ENCODE peak calls at places on chromosomes 6 and 20, in six cellular contexts. One of them, this sample, is unnamed.

GRCh38 chr20:5696011-5696559 is 54.1 kb upstream of the SHLD1 start:
- DNase-seq in SK-N-SH: no peak
- DNase-seq in HepG2: peak; percentile 47
- DNase-seq in H1: no peak
- DNase-seq in HCT116: no peak
- DNase-seq in K562: no peak
- DNase-seq in this sample: peak; percentile 56

GRCh38 chr20:34129518-34130162 is 17.6 kb upstream of the EIF2S2 start:
- DNase-seq in SK-N-SH: peak; percentile 85
- DNase-seq in HepG2: peak; percentile 89
- DNase-seq in H1: no peak
- DNase-seq in HCT116: peak; percentile 75
- DNase-seq in K562: peak; percentile 84
- DNase-seq in this sample: peak; percentile 47

GRCh38 chr20:37650661-37651060 is 43.2 kb upstream of the CTNNBL1 start:
- DNase-seq in SK-N-SH: no peak
- DNase-seq in HepG2: no peak
- DNase-seq in H1: no peak
- DNase-seq in HCT116: no peak
- DNase-seq in K562: no peak
- DNase-seq in this sample: no peak

GRCh38 chr20:32672315-32672981 is 1.3 kb downstream of the C20orf203 start:
- DNase-seq in SK-N-SH: peak; percentile 25
- DNase-seq in HepG2: no peak
- DNase-seq in H1: no peak
- DNase-seq in HCT116: no peak
- DNase-seq in K562: no peak
- DNase-seq in this sample: no peak

GRCh38 chr6:21633511-21634109 is 40.1 kb downstream of the SOX4 start:
- DNase-seq in SK-N-SH: no peak
- DNase-seq in HepG2: no peak
- DNase-seq in H1: no peak
- DNase-seq in HCT116: no peak
- DNase-seq in K562: no peak
- DNase-seq in this sample: no peak

GRCh38 chr20:31719644-31720485 is 2.8 kb downstream of the BCL2L1 start:
- DNase-seq in SK-N-SH: no peak
- DNase-seq in HepG2: peak; percentile 99
- DNase-seq in H1: no peak
- DNase-seq in HCT116: no peak
- DNase-seq in K562: peak; percentile 38
- DNase-seq in this sample: no peak

GRCh38 chr6:145891565-145891964 is 72.6 kb downstream of the SHPRH start:
- DNase-seq in SK-N-SH: no peak
- DNase-seq in HepG2: no peak
- DNase-seq in H1: no peak
- DNase-seq in HCT116: no peak
- DNase-seq in K562: no peak
- DNase-seq in this sample: no peak

GRCh38 chr6:12331951-12332749 is 42.0 kb downstream of the EDN1 start:
- DNase-seq in SK-N-SH: no peak
- DNase-seq in HepG2: peak; percentile 90
- DNase-seq in H1: no peak
- DNase-seq in HCT116: no peak
- DNase-seq in K562: no peak
- DNase-seq in this sample: no peak

GRCh38 chr6:155351273-155352129 is 37.2 kb upstream of the TFB1M start:
- DNase-seq in SK-N-SH: no peak
- DNase-seq in HepG2: no peak
- DNase-seq in H1: no peak
- DNase-seq in HCT116: no peak
- DNase-seq in K562: no peak
- DNase-seq in this sample: no peak

GRCh38 chr6:11161031-11161966 is 49.8 kb upstream of the ERVFRD-1 start:
- DNase-seq in SK-N-SH: no peak
- DNase-seq in HepG2: peak; percentile 66
- DNase-seq in H1: no peak
- DNase-seq in HCT116: no peak
- DNase-seq in K562: no peak
- DNase-seq in this sample: no peak

GRCh38 chr6:128499079-128499705 is 21.2 kb downstream of the PTPRK start:
- DNase-seq in SK-N-SH: no peak
- DNase-seq in HepG2: peak; percentile 84
- DNase-seq in H1: no peak
- DNase-seq in HCT116: no peak
- DNase-seq in K562: no peak
- DNase-seq in this sample: no peak

GRCh38 chr6:25084508-25084833 is 148.7 kb upstream of the RIPOR2 start:
- DNase-seq in SK-N-SH: no peak
- DNase-seq in HepG2: no peak
- DNase-seq in H1: no peak
- DNase-seq in HCT116: no peak
- DNase-seq in K562: no peak
- DNase-seq in this sample: no peak

GRCh38 chr20:20755674-20756319 is 43.4 kb upstream of the RALGAPA2 start:
- DNase-seq in SK-N-SH: no peak
- DNase-seq in HepG2: peak; percentile 41
- DNase-seq in H1: no peak
- DNase-seq in HCT116: no peak
- DNase-seq in K562: no peak
- DNase-seq in this sample: no peak

GRCh38 chr6:107654736-107655135 is 164.8 kb downstream of the SOBP start:
- DNase-seq in SK-N-SH: no peak
- DNase-seq in HepG2: no peak
- DNase-seq in H1: no peak
- DNase-seq in HCT116: no peak
- DNase-seq in K562: no peak
- DNase-seq in this sample: no peak

GRCh38 chr6:78605909-78606446 is 261.4 kb upstream of the IRAK1BP1 start:
- DNase-seq in SK-N-SH: no peak
- DNase-seq in HepG2: no peak
- DNase-seq in H1: no peak
- DNase-seq in HCT116: no peak
- DNase-seq in K562: no peak
- DNase-seq in this sample: no peak

GRCh38 chr6:88616380-88616779 is 347.0 kb downstream of the RNGTT start:
- DNase-seq in SK-N-SH: no peak
- DNase-seq in HepG2: no peak
- DNase-seq in H1: no peak
- DNase-seq in HCT116: no peak
- DNase-seq in K562: no peak
- DNase-seq in this sample: no peak

GRCh38 chr6:34189806-34190503 is 44.1 kb upstream of the GRM4 start:
- DNase-seq in SK-N-SH: no peak
- DNase-seq in HepG2: peak; percentile 41
- DNase-seq in H1: no peak
- DNase-seq in HCT116: no peak
- DNase-seq in K562: peak; percentile 83
- DNase-seq in this sample: no peak

GRCh38 chr20:6058684-6059295 is 4.9 kb upstream of the LRRN4 start:
- DNase-seq in SK-N-SH: no peak
- DNase-seq in HepG2: no peak
- DNase-seq in H1: no peak
- DNase-seq in HCT116: no peak
- DNase-seq in K562: no peak
- DNase-seq in this sample: no peak

GRCh38 chr6:139764498-139764986 is 390.1 kb upstream of the CITED2 start:
- DNase-seq in SK-N-SH: no peak
- DNase-seq in HepG2: peak; percentile 66
- DNase-seq in H1: no peak
- DNase-seq in HCT116: peak; percentile 83
- DNase-seq in K562: peak; percentile 73
- DNase-seq in this sample: peak; percentile 96

GRCh38 chr6:75349262-75349984 is 64.8 kb upstream of the TMEM30A start:
- DNase-seq in SK-N-SH: peak; percentile 60
- DNase-seq in HepG2: no peak
- DNase-seq in H1: peak; percentile 77
- DNase-seq in HCT116: no peak
- DNase-seq in K562: peak; percentile 27
- DNase-seq in this sample: no peak

GRCh38 chr20:18019068-18019467 is 38.6 kb downstream of the OVOL2 start:
- DNase-seq in SK-N-SH: peak; percentile 41
- DNase-seq in HepG2: peak; percentile 46
- DNase-seq in H1: no peak
- DNase-seq in HCT116: no peak
- DNase-seq in K562: peak; percentile 21
- DNase-seq in this sample: peak; percentile 28

GRCh38 chr20:64006490-64006889 is 25.6 kb downstream of the PRPF6 start:
- DNase-seq in SK-N-SH: no peak
- DNase-seq in HepG2: no peak
- DNase-seq in H1: no peak
- DNase-seq in HCT116: no peak
- DNase-seq in K562: no peak
- DNase-seq in this sample: no peak

GRCh38 chr6:37695857-37696219 is 1.8 kb downstream of the MDGA1 start:
- DNase-seq in SK-N-SH: peak; percentile 58
- DNase-seq in HepG2: no peak
- DNase-seq in H1: no peak
- DNase-seq in HCT116: no peak
- DNase-seq in K562: no peak
- DNase-seq in this sample: no peak

GRCh38 chr20:2967841-2968240 is 75.6 kb upstream of the GNRH2 start:
- DNase-seq in SK-N-SH: no peak
- DNase-seq in HepG2: no peak
- DNase-seq in H1: peak; percentile 4
- DNase-seq in HCT116: no peak
- DNase-seq in K562: no peak
- DNase-seq in this sample: no peak

GRCh38 chr20:61055130-61055529 is 196.9 kb upstream of the CDH4 start:
- DNase-seq in SK-N-SH: no peak
- DNase-seq in HepG2: no peak
- DNase-seq in H1: no peak
- DNase-seq in HCT116: no peak
- DNase-seq in K562: no peak
- DNase-seq in this sample: no peak

GRCh38 chr6:30880563-30881252 is 3.6 kb upstream of the DDR1 start:
- DNase-seq in SK-N-SH: peak; percentile 48
- DNase-seq in HepG2: no peak
- DNase-seq in H1: peak; percentile 85
- DNase-seq in HCT116: no peak
- DNase-seq in K562: no peak
- DNase-seq in this sample: no peak

GRCh38 chr6:22435151-22435550 is 134.2 kb upstream of the HDGFL1 start:
- DNase-seq in SK-N-SH: no peak
- DNase-seq in HepG2: no peak
- DNase-seq in H1: no peak
- DNase-seq in HCT116: no peak
- DNase-seq in K562: no peak
- DNase-seq in this sample: no peak

GRCh38 chr6:38427492-38428210 is 212.1 kb downstream of the BTBD9 start:
- DNase-seq in SK-N-SH: no peak
- DNase-seq in HepG2: no peak
- DNase-seq in H1: no peak
- DNase-seq in HCT116: no peak
- DNase-seq in K562: no peak
- DNase-seq in this sample: no peak

GRCh38 chr20:61766921-61767610 is 298.6 kb downstream of the TAF4 start:
- DNase-seq in SK-N-SH: no peak
- DNase-seq in HepG2: no peak
- DNase-seq in H1: no peak
- DNase-seq in HCT116: no peak
- DNase-seq in K562: no peak
- DNase-seq in this sample: no peak

GRCh38 chr6:161836643-161837448 is 563.0 kb upstream of the AGPAT4 start:
- DNase-seq in SK-N-SH: no peak
- DNase-seq in HepG2: peak; percentile 35
- DNase-seq in H1: no peak
- DNase-seq in HCT116: peak; percentile 7
- DNase-seq in K562: no peak
- DNase-seq in this sample: no peak
- TF ChIP-seq SIN3A in SK-N-SH: no peak
- TF ChIP-seq SIN3A in HepG2: no peak
- TF ChIP-seq SIN3A in H1: no peak
- TF ChIP-seq SIN3A in HCT116: no peak
- TF ChIP-seq SIN3A in K562: no peak
- TF ChIP-seq SIN3A in this sample: no peak

DNA sequence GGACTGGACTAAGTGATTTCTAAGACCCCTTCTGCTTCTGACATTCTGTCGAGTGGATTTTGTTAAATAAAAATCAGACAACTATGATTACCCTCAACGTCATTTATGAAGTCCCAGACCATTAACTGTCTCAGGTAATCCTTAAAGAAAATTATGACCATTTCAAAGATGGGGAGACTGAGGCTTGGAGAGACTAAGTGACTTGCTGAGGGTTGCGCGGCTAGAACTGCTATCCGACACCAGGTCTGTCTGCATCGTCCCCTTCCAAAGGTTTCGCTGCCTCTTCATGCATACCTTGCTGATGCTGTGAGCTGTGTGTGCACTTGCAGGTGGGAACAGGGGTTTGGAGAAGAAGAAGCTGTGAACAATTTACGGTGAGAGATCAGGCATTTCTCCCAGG is 3.1 kb downstream of the SNPH start:
- DNase-seq in SK-N-SH: no peak
- DNase-seq in HepG2: no peak
- DNase-seq in H1: no peak
- DNase-seq in HCT116: no peak
- DNase-seq in K562: no peak
- DNase-seq in this sample: no peak
- H3K4me1 ChIP-seq in SK-N-SH: peaks cover 4% of the 10 kb centered on the region
- H3K4me1 ChIP-seq in HepG2: no peaks in the 10 kb centered on the region
- H3K4me1 ChIP-seq in H1: peaks cover 13% of the 10 kb centered on the region
- H3K4me1 ChIP-seq in HCT116: peaks cover 6% of the 10 kb centered on the region
- H3K4me1 ChIP-seq in K562: peaks cover 12% of the 10 kb centered on the region
- H3K4me1 ChIP-seq in this sample: peaks cover 7% of the 10 kb centered on the region

DNA sequence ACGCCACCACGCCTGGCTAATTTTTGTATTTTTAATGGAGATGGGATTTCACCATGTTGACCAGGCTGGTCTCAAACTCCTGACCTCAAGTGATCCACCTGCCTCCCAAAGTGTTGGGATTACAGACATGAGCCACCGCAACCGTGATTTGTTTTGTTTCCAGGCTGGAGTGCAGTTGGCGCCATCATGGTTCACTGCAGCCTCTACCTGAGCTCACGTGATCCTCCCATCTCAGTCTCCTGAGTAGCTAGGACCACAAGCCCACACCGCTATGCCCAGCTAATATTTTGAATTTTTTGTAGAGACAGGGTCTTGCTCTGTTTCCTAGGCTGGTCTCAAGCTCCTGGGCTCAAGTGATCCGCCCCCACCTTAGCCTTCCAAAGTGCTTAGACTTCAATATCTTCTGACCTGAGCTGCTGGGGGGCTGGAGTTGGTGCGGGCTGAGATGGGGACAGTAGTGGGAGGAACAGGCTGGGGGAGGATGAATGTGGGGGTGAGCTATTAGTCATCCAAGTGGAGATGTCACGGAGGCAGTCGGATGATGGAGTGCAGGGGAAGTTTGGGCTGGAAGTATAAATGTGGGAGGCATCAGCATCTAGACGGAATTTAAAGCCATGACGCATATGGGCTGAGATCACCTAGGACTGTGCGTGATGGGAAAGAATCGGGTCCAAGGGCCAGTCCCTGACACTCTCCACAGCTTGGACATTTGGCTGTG is 23.1 kb upstream of the ZMYND8 start:
- DNase-seq in SK-N-SH: no peak
- DNase-seq in HepG2: no peak
- DNase-seq in H1: no peak
- DNase-seq in HCT116: no peak
- DNase-seq in K562: peak; percentile 83
- DNase-seq in this sample: no peak
- TF ChIP-seq SIN3A in SK-N-SH: no peak
- TF ChIP-seq SIN3A in HepG2: no peak
- TF ChIP-seq SIN3A in H1: no peak
- TF ChIP-seq SIN3A in HCT116: no peak
- TF ChIP-seq SIN3A in K562: no peak
- TF ChIP-seq SIN3A in this sample: no peak

GRCh38 chr6:502761-503160 is 111.2 kb downstream of the IRF4 start:
- DNase-seq in SK-N-SH: no peak
- DNase-seq in HepG2: no peak
- DNase-seq in H1: no peak
- DNase-seq in HCT116: no peak
- DNase-seq in K562: no peak
- DNase-seq in this sample: no peak
- H3K4me1 ChIP-seq in SK-N-SH: no peaks in the 10 kb centered on the region
- H3K4me1 ChIP-seq in HepG2: no peaks in the 10 kb centered on the region
- H3K4me1 ChIP-seq in H1: no peaks in the 10 kb centered on the region
- H3K4me1 ChIP-seq in HCT116: no peaks in the 10 kb centered on the region
- H3K4me1 ChIP-seq in K562: peaks cover 8% of the 10 kb centered on the region
- H3K4me1 ChIP-seq in this sample: no peaks in the 10 kb centered on the region